ENCODE peak calls at places on chromosome 10, in six cellular contexts. One of them, this sample, is unnamed.

GRCh38 chr10:124676416-124677062 is 67.6 kb downstream of the FAM53B start:
- DNase-seq in HTR-8/SVneo: no peak
- DNase-seq in left cardiac atrium: no peak
- DNase-seq in CD8-positive, alpha-beta T cell: no peak
- DNase-seq in NCI-H524 treated with DMSO at 0.1 percent for 48 hours: no peak
- DNase-seq in NT2/D1: no peak
- DNase-seq in this sample: no peak

GRCh38 chr10:123962756-123963469 is 71.3 kb upstream of the CPXM2 start:
- DNase-seq in HTR-8/SVneo: no peak
- DNase-seq in left cardiac atrium: no peak
- DNase-seq in CD8-positive, alpha-beta T cell: no peak
- DNase-seq in NCI-H524 treated with DMSO at 0.1 percent for 48 hours: no peak
- DNase-seq in NT2/D1: no peak
- DNase-seq in this sample: no peak

GRCh38 chr10:80662429-80663211 is 124.9 kb downstream of the SH2D4B start:
- DNase-seq in HTR-8/SVneo: peak
- DNase-seq in left cardiac atrium: peak
- DNase-seq in CD8-positive, alpha-beta T cell: peak
- DNase-seq in NCI-H524 treated with DMSO at 0.1 percent for 48 hours: peak
- DNase-seq in NT2/D1: peak
- DNase-seq in this sample: peak

GRCh38 chr10:96266118-96266770 is 5.1 kb downstream of the BLNK start:
- DNase-seq in HTR-8/SVneo: no peak
- DNase-seq in left cardiac atrium: no peak
- DNase-seq in CD8-positive, alpha-beta T cell: no peak
- DNase-seq in NCI-H524 treated with DMSO at 0.1 percent for 48 hours: no peak
- DNase-seq in NT2/D1: no peak
- DNase-seq in this sample: no peak

GRCh38 chr10:71854031-71854430 is 3.0 kb upstream of the PSAP start:
- DNase-seq in HTR-8/SVneo: no peak
- DNase-seq in left cardiac atrium: no peak
- DNase-seq in CD8-positive, alpha-beta T cell: no peak
- DNase-seq in NCI-H524 treated with DMSO at 0.1 percent for 48 hours: no peak
- DNase-seq in NT2/D1: no peak
- DNase-seq in this sample: no peak

GRCh38 chr10:124612611-124613498 is 131.3 kb downstream of the FAM53B start:
- DNase-seq in HTR-8/SVneo: no peak
- DNase-seq in left cardiac atrium: peak
- DNase-seq in CD8-positive, alpha-beta T cell: peak
- DNase-seq in NCI-H524 treated with DMSO at 0.1 percent for 48 hours: no peak
- DNase-seq in NT2/D1: no peak
- DNase-seq in this sample: no peak

GRCh38 chr10:60846173-60846572 is 67.9 kb downstream of the CDK1 start:
- DNase-seq in HTR-8/SVneo: peak
- DNase-seq in left cardiac atrium: no peak
- DNase-seq in CD8-positive, alpha-beta T cell: no peak
- DNase-seq in NCI-H524 treated with DMSO at 0.1 percent for 48 hours: no peak
- DNase-seq in NT2/D1: no peak
- DNase-seq in this sample: peak

GRCh38 chr10:34866848-34867247 is 51.8 kb upstream of the PARD3 start:
- DNase-seq in HTR-8/SVneo: no peak
- DNase-seq in left cardiac atrium: no peak
- DNase-seq in CD8-positive, alpha-beta T cell: no peak
- DNase-seq in NCI-H524 treated with DMSO at 0.1 percent for 48 hours: peak
- DNase-seq in NT2/D1: no peak
- DNase-seq in this sample: no peak

GRCh38 chr10:132899054-132899750 is 43.2 kb downstream of the CFAP46 start:
- DNase-seq in HTR-8/SVneo: no peak
- DNase-seq in left cardiac atrium: peak
- DNase-seq in CD8-positive, alpha-beta T cell: no peak
- DNase-seq in NCI-H524 treated with DMSO at 0.1 percent for 48 hours: no peak
- DNase-seq in NT2/D1: no peak
- DNase-seq in this sample: no peak

GRCh38 chr10:132449051-132449825 is 52.2 kb downstream of the PWWP2B start:
- DNase-seq in HTR-8/SVneo: no peak
- DNase-seq in left cardiac atrium: no peak
- DNase-seq in CD8-positive, alpha-beta T cell: no peak
- DNase-seq in NCI-H524 treated with DMSO at 0.1 percent for 48 hours: no peak
- DNase-seq in NT2/D1: no peak
- DNase-seq in this sample: peak